ENCODE peak calls at places on chromosomes 16 and 17, in four cellular contexts. E is caudate nucleus, S is AG08396, Q is coronary artery. B is an unnamed sample.

GRCh38 chr17:40648326-40648968 is 829 bp upstream of the SMARCE1 start:
- DNase-seq in E (no peak), S (peak; percentile 7), Q (peak; percentile 84), B (no peak)

GRCh38 chr17:18039535-18040286 is 503 bp downstream of the GID4 start:
- DNase-seq in E (no peak), S (peak; percentile 45), Q (no peak), B (no peak)

GRCh38 chr17:77923776-77924513 is 34.6 kb upstream of the TNRC6C start:
- DNase-seq in E (no peak), S (no peak), Q (no peak), B (peak; percentile 23)

GRCh38 chr16:31393056-31393455 is at the start of gene ITGAD:
- DNase-seq in E (no peak), S (no peak), Q (no peak), B (no peak)

GRCh38 chr16:88320947-88321634 is 61.7 kb upstream of the ZNF469 start:
- DNase-seq in E (no peak), S (no peak), Q (no peak), B (no peak)

GRCh38 chr17:77420804-77421634 is 280.2 kb downstream of the SEC14L1 start:
- DNase-seq in E (no peak), S (peak; percentile 60), Q (no peak), B (no peak)

GRCh38 chr17:34672176-34672785 is 92.9 kb downstream of the TMEM132E start:
- DNase-seq in E (no peak), S (no peak), Q (peak; percentile 56), B (no peak)

GRCh38 chr16:59060212-59060611 is 326.1 kb upstream of the GOT2 start:
- DNase-seq in E (no peak), S (no peak), Q (no peak), B (no peak)

GRCh38 chr17:79991924-79992656 is 43.6 kb downstream of the TBC1D16 start:
- DNase-seq in E (no peak), S (peak; percentile 41), Q (peak; percentile 77), B (no peak)

GRCh38 chr16:53829186-53829747 is 125.3 kb downstream of the FTO start:
- DNase-seq in E (no peak), S (no peak), Q (no peak), B (no peak)

GRCh38 chr17:20228860-20229259 is 219.7 kb downstream of the SPECC1 start:
- DNase-seq in E (no peak), S (no peak), Q (no peak), B (no peak)

GRCh38 chr16:154223-155030 is 2.0 kb downstream of the HBZ start:
- DNase-seq in E (no peak), S (no peak), Q (no peak), B (no peak)

GRCh38 chr17:59761385-59762021 is 54.0 kb downstream of the VMP1 start:
- DNase-seq in E (no peak), S (peak; percentile 12), Q (no peak), B (no peak)

GRCh38 chr16:66984902-66985311 is 3.5 kb upstream of the CES4A start:
- DNase-seq in E (no peak), S (no peak), Q (no peak), B (no peak)

GRCh38 chr17:69609495-69610315 is 195.2 kb downstream of the MAP2K6 start:
- DNase-seq in E (no peak), S (peak; percentile 34), Q (no peak), B (no peak)

GRCh38 chr17:75707096-75707720 is 14.1 kb upstream of the ITGB4 start:
- DNase-seq in E (no peak), S (no peak), Q (no peak), B (no peak)

GRCh38 chr17:5065227-5065744 is 13.0 kb upstream of the ZFP3 start:
- DNase-seq in E (no peak), S (no peak), Q (no peak), B (no peak)

GRCh38 chr16:84423416-84423837 is 55.1 kb downstream of the ATP2C2 start:
- DNase-seq in E (no peak), S (peak; percentile 61), Q (no peak), B (no peak)

GRCh38 chr17:61966201-61966600 is 38.4 kb upstream of the INTS2 start:
- DNase-seq in E (no peak), S (no peak), Q (no peak), B (no peak)

GRCh38 chr17:14308965-14309879 is 8.3 kb downstream of the HS3ST3B1 start:
- DNase-seq in E (peak; percentile 45), S (peak; percentile 97), Q (peak; percentile 80), B (peak; percentile 57)

GRCh38 chr17:56471661-56472060 is 121.8 kb upstream of the NOG start:
- DNase-seq in E (no peak), S (no peak), Q (no peak), B (no peak)

GRCh38 chr17:17739388-17740066 is 58.3 kb downstream of the RAI1 start:
- DNase-seq in E (peak; percentile 70), S (peak; percentile 85), Q (no peak), B (no peak)

GRCh38 chr17:1643999-1644492 is 1.5 kb downstream of the SCARF1 start:
- DNase-seq in E (no peak), S (peak; percentile 25), Q (no peak), B (no peak)

GRCh38 chr17:42683407-42684031 is 1.2 kb downstream of the CNTNAP1 start:
- DNase-seq in E (peak; percentile 85), S (peak; percentile 33), Q (no peak), B (no peak)

GRCh38 chr16:46895399-46896313 is 11.5 kb downstream of the GPT2 start:
- DNase-seq in E (no peak), S (no peak), Q (no peak), B (no peak)

GRCh38 chr17:4641297-4642195 is at the start of gene ALOX15:
- DNase-seq in E (no peak), S (no peak), Q (no peak), B (no peak)

GRCh38 chr17:78890111-78890897 is 12.7 kb downstream of the CEP295NL start:
- DNase-seq in E (no peak), S (no peak), Q (no peak), B (no peak)

GRCh38 chr17:60442271-60443201 is 20.2 kb downstream of the CHCT1 start:
- DNase-seq in E (no peak), S (peak; percentile 45), Q (no peak), B (no peak)

GRCh38 chr17:81049973-81050551 is 15.1 kb downstream of the BAIAP2 start:
- DNase-seq in E (no peak), S (no peak), Q (no peak), B (no peak)

GRCh38 chr17:78384479-78385175 is 6.2 kb downstream of the PGS1 start:
- DNase-seq in E (no peak), S (no peak), Q (no peak), B (no peak)

GRCh38 chr17:1953866-1954265 is 71.3 kb downstream of the RTN4RL1 start:
- DNase-seq in E (no peak), S (no peak), Q (no peak), B (no peak)

GRCh38 chr16:73064227-73064995 is 16.5 kb upstream of the ZFHX3 start:
- DNase-seq in E (no peak), S (peak; percentile 71), Q (peak; percentile 85), B (no peak)

B was measured in dorsolateral prefrontal cortex.